ENCODE peak calls at places on chromosomes 4 and X, in five cellular contexts. One of them, this sample, is unnamed.

GRCh38 chr4:2042207-2042946 is 16.8 kb upstream of the NAT8L start:
- DNase-seq in IMR-90: no peak
- DNase-seq in fibroblast of lung: no peak
- DNase-seq in ascending aorta: no peak
- DNase-seq in GM13976: peak; percentile 79
- DNase-seq in this sample: peak; percentile 70

GRCh38 chrX:2561461-2561860 is 60.7 kb upstream of the DHRSX start:
- DNase-seq in GM13976: no peak
- DNase-seq in ascending aorta: no peak
- DNase-seq in IMR-90: no peak
- DNase-seq in fibroblast of lung: no peak
- DNase-seq in this sample: no peak

GRCh38 chrX:87679849-87680248 is 162.2 kb downstream of the KLHL4 start:
- DNase-seq in GM13976: no peak
- DNase-seq in fibroblast of lung: no peak
- DNase-seq in ascending aorta: no peak
- DNase-seq in IMR-90: no peak
- DNase-seq in this sample: no peak

GRCh38 chr4:57981123-57981522 is 870.9 kb upstream of the IGFBP7 start:
- DNase-seq in ascending aorta: no peak
- DNase-seq in GM13976: no peak
- DNase-seq in fibroblast of lung: no peak
- DNase-seq in IMR-90: no peak
- DNase-seq in this sample: no peak

GRCh38 chr4:140719693-140720092 is 36.5 kb downstream of the TBC1D9 start:
- DNase-seq in IMR-90: no peak
- DNase-seq in fibroblast of lung: no peak
- DNase-seq in GM13976: no peak
- DNase-seq in ascending aorta: no peak
- DNase-seq in this sample: no peak

GRCh38 chrX:136250191-136251041 is 784 bp downstream of the MAP7D3 start:
- DNase-seq in IMR-90: no peak
- DNase-seq in GM13976: peak; percentile 51
- DNase-seq in ascending aorta: no peak
- DNase-seq in fibroblast of lung: peak; percentile 32
- DNase-seq in this sample: peak; percentile 28

GRCh38 chr4:165379662-165380061 is 854 bp downstream of the CPE start:
- DNase-seq in GM13976: no peak
- DNase-seq in IMR-90: no peak
- DNase-seq in ascending aorta: no peak
- DNase-seq in fibroblast of lung: no peak
- DNase-seq in this sample: peak; percentile 30

GRCh38 chr4:172996571-172997216 is 171.9 kb upstream of the GALNT7 start:
- DNase-seq in IMR-90: peak; percentile 91
- DNase-seq in GM13976: no peak
- DNase-seq in ascending aorta: no peak
- DNase-seq in fibroblast of lung: peak; percentile 87
- DNase-seq in this sample: no peak

GRCh38 chr4:7052923-7053715 is 9.9 kb downstream of the TADA2B start:
- DNase-seq in fibroblast of lung: peak; percentile 19
- DNase-seq in IMR-90: no peak
- DNase-seq in GM13976: no peak
- DNase-seq in ascending aorta: no peak
- DNase-seq in this sample: no peak

GRCh38 chr4:622996-623913 is 2.1 kb upstream of the PDE6B start:
- DNase-seq in IMR-90: no peak
- DNase-seq in GM13976: no peak
- DNase-seq in ascending aorta: no peak
- DNase-seq in fibroblast of lung: no peak
- DNase-seq in this sample: no peak

GRCh38 chr4:106092361-106093040 is 197.2 kb downstream of the NPNT start:
- DNase-seq in ascending aorta: no peak
- DNase-seq in fibroblast of lung: no peak
- DNase-seq in IMR-90: no peak
- DNase-seq in GM13976: no peak
- DNase-seq in this sample: no peak

GRCh38 chrX:115112411-115112810 is 76.8 kb upstream of the RBMXL3 start:
- DNase-seq in GM13976: no peak
- DNase-seq in IMR-90: peak; percentile 8
- DNase-seq in ascending aorta: no peak
- DNase-seq in fibroblast of lung: no peak
- DNase-seq in this sample: no peak

GRCh38 chr4:82491251-82491960 is 61.0 kb downstream of the ENOPH1 start:
- DNase-seq in GM13976: no peak
- DNase-seq in ascending aorta: no peak
- DNase-seq in fibroblast of lung: no peak
- DNase-seq in IMR-90: no peak
- DNase-seq in this sample: no peak

GRCh38 chrX:24264383-24264782 is 49.5 kb downstream of the SUPT20HL2 start:
- DNase-seq in GM13976: no peak
- DNase-seq in IMR-90: peak; percentile 13
- DNase-seq in fibroblast of lung: no peak
- DNase-seq in ascending aorta: no peak
- DNase-seq in this sample: no peak

DNA sequence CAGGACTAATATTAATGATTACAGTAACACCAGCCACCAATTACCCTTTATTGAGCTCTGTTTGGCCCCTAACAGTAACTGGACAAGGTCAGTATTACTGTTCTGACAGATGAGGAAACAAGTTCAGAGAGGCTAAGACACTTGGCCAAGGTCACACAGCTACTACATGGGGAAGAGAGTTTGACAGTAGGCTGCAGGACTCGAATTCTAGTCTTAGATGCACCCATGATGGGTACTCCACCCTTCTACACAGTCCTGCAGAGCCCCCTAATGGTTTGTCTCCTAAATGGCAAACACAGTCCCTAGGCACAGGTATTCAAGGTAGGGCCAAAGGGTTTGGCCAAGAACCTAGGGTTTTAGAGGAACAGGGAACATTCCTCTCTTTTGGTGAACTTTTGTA is 93.9 kb downstream of the NSUN7 start:
- DNase-seq in IMR-90: no peak
- DNase-seq in fibroblast of lung: no peak
- DNase-seq in GM13976: peak; percentile 54
- DNase-seq in ascending aorta: no peak
- DNase-seq in this sample: no peak
- TF ChIP-seq CTCF in IMR-90: no peak
- TF ChIP-seq CTCF in fibroblast of lung: no peak
- TF ChIP-seq CTCF in GM13976: peak; percentile 65
- TF ChIP-seq CTCF in ascending aorta: no peak
- TF ChIP-seq CTCF in this sample: no peak

DNA sequence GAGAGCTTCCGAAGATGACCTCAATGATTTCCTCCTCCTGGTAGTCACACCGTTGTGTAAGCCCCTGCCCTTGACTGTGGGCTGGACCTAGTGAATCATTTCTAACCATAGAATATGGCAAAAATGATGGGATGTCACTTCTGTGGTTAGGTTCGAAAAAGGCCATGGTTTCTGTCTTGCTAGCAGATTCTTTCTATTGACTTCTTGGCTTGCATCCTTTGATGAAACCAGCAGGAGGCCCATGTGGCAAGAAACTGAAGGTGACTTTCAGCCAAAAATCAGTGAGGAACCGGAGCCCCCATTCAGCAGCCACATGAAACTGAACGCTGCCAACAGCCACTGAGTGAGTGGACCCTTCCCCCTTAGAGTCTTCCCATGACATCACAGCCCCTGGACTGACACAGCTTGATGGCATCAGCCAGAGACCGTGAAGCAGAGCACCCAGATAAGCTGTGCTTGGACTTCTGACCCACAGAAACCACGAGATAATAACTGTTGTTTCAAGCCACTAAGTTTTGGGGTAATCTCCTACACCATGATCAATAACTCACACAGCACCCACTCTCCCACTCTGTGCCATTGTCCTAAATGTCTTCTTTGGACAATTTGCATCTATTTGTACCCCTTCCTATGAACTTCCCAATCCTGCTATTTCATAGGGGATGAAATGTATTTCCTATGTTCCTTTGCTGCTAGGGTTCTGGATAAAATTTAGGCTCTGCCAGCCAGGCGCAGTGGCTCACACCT is 148.0 kb upstream of the STX18 start:
- DNase-seq in GM13976: peak; percentile 62
- DNase-seq in IMR-90: no peak
- DNase-seq in ascending aorta: no peak
- DNase-seq in fibroblast of lung: no peak
- DNase-seq in this sample: no peak
- TF ChIP-seq CTCF in GM13976: no peak
- TF ChIP-seq CTCF in IMR-90: no peak
- TF ChIP-seq CTCF in ascending aorta: no peak
- TF ChIP-seq CTCF in fibroblast of lung: no peak
- TF ChIP-seq CTCF in this sample: no peak

DNA sequence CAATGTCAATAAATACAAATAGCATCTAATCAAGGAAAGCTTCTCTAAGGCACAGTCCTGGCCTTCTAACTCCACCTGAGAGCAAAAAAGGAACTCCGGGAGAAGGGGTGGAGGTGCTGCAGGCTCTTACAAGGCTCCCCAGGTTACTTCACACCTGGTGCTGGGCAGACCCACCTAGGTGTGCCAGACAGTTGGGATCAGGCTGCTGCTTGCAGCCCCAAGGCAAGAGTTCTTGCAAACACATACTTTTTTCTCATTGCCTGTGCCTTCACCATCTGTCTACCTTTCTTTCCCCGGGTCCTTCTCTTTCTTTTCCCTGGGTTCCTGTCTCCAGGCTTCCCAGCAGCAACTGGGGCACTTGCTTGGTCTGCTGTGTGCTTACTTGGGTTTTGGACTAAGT is 81.4 kb upstream of the STIM2 start:
- DNase-seq in fibroblast of lung: no peak
- DNase-seq in ascending aorta: no peak
- DNase-seq in IMR-90: no peak
- DNase-seq in GM13976: no peak
- DNase-seq in this sample: no peak
- TF ChIP-seq CTCF in fibroblast of lung: no peak
- TF ChIP-seq CTCF in ascending aorta: no peak
- TF ChIP-seq CTCF in IMR-90: no peak
- TF ChIP-seq CTCF in GM13976: no peak
- TF ChIP-seq CTCF in this sample: no peak

DNA sequence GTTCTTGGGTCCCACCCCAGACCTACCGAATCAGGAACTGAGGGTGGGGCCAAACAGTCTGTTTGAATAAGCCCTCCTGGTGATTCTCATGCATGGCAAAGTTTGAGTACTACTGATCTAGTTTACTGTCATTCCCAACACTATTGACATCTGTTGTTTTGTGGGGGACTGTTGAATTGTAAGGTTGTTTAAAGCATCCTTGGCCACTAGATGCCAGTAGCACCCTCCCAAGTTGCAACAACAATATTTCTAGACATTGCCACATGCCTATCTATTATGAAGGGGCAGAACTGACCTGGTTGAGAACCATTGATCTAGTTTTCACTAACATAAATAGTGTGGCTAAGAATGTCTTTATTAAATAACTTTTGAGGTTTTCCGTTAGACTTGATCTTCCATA is 15.1 kb downstream of the TAF9B start:
- DNase-seq in fibroblast of lung: peak; percentile 17
- DNase-seq in GM13976: no peak
- DNase-seq in ascending aorta: no peak
- DNase-seq in IMR-90: no peak
- DNase-seq in this sample: no peak
- TF ChIP-seq CTCF in fibroblast of lung: no peak
- TF ChIP-seq CTCF in GM13976: no peak
- TF ChIP-seq CTCF in ascending aorta: no peak
- TF ChIP-seq CTCF in IMR-90: peak; percentile 15
- TF ChIP-seq CTCF in this sample: no peak

DNA sequence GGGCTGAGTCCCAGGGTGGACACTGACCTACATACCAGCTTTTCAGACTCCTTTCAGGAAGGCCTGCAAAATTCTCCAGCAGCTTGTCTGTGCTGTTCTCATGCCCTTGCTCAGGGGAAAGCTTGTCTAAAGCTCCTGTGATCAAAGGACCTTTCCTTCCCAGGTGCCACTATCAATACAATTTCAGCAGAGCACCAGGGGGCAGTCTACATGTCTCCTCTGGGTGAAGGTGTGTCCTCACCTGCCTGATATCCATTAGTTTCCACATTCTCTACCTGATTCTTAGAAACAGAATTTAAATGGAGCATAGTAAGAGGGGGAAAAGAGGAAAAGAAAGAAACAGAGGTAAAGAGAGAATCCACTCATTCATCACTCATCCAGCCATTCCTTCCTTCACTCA is 114.2 kb downstream of the PPARGC1A start:
- DNase-seq in ascending aorta: no peak
- DNase-seq in GM13976: no peak
- DNase-seq in fibroblast of lung: no peak
- DNase-seq in IMR-90: no peak
- DNase-seq in this sample: no peak
- TF ChIP-seq CTCF in ascending aorta: no peak
- TF ChIP-seq CTCF in GM13976: no peak
- TF ChIP-seq CTCF in fibroblast of lung: no peak
- TF ChIP-seq CTCF in IMR-90: no peak
- TF ChIP-seq CTCF in this sample: no peak

DNA sequence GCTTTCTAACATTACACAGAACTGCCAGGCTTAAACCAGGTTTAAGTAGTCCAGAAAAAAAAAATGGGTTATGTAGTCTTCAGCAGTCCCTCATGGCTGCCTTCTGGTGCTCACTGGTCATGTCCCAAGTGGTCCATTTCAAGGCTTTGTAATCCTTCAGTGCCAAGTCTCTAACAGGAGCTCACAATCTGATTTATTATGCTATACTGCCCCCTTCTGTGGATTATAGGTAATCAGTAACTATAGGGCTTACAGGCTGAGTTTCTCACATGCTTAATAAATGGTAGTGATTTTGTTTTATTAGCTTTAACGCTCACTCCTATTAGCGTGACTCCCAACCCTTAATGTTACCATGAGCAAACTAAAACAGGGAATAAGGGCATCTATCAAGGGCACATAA is 92.5 kb upstream of the EDA2R start:
- DNase-seq in fibroblast of lung: peak; percentile 14
- DNase-seq in GM13976: peak; percentile 27
- DNase-seq in IMR-90: peak; percentile 33
- DNase-seq in ascending aorta: no peak
- DNase-seq in this sample: peak; percentile 2
- TF ChIP-seq CTCF in fibroblast of lung: peak; percentile 22
- TF ChIP-seq CTCF in GM13976: peak; percentile 48
- TF ChIP-seq CTCF in IMR-90: peak; percentile 51
- TF ChIP-seq CTCF in ascending aorta: peak; percentile 23
- TF ChIP-seq CTCF in this sample: peak; percentile 26

DNA sequence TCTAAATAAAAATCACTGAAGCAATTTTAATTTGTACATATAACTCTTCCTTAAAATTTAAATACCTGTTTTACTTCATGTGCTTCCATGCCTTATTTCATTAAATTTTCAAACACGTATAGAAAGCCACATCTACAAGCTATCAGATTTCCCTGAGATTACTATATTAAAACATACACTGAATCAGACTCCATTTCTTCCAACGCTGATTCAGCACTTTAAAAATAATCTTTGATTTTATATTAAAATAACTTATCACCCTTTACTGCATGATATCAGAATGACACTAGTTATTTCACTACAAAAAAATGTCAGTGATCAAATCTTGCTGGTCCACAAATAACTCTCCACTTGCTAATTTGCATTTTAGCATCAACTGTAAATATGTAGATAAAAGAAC is 550.8 kb downstream of the IL1RAPL1 start:
- DNase-seq in GM13976: no peak
- DNase-seq in ascending aorta: no peak
- DNase-seq in fibroblast of lung: no peak
- DNase-seq in IMR-90: no peak
- DNase-seq in this sample: no peak
- TF ChIP-seq CTCF in GM13976: no peak
- TF ChIP-seq CTCF in ascending aorta: no peak
- TF ChIP-seq CTCF in fibroblast of lung: no peak
- TF ChIP-seq CTCF in IMR-90: no peak
- TF ChIP-seq CTCF in this sample: no peak